ENCODE peak calls at places on chromosome 3, in eight cellular contexts. X is KG1; E is HT1080; A is NCI-H748 treated with DMSO at 0.1 percent for 48 hours; L is left cardiac atrium; J is KBM-7; N is NCI-H226; F is naive thymus-derived CD8-positive, alpha-beta T cell. I is an unnamed sample.

GRCh38 chr3:162538906-162539305 is 1042.3 kb downstream of the OTOL1 start:
- DNase-seq in F (no peak), L (no peak), X (no peak), E (no peak), A (no peak), J (no peak), N (peak; percentile 24), I (no peak)

GRCh38 chr3:74314696-74315095 is 299.8 kb downstream of the CNTN3 start:
- DNase-seq in X (no peak), F (no peak), A (no peak), J (no peak), N (no peak), L (no peak), E (peak; percentile 75), I (no peak)

GRCh38 chr3:115272036-115272824 is 125.1 kb upstream of the ZBTB20 start:
- DNase-seq in J (no peak), F (no peak), L (no peak), A (peak; percentile 78), N (no peak), E (peak; percentile 86), X (no peak), I (no peak)

GRCh38 chr3:100114413-100115030 is at the start of gene FILIP1L:
- DNase-seq in F (no peak), E (no peak), X (no peak), L (peak; percentile 49), N (no peak), A (no peak), J (no peak), I (no peak)

GRCh38 chr3:138381950-138382715 is 33.8 kb downstream of the MRAS start:
- DNase-seq in A (no peak), N (peak; percentile 59), L (peak; percentile 78), E (no peak), F (no peak), J (no peak), X (no peak), I (no peak)

GRCh38 chr3:182404031-182404430 is 389.3 kb upstream of the ATP11B start:
- DNase-seq in A (no peak), F (no peak), N (no peak), L (no peak), J (no peak), E (no peak), X (no peak), I (no peak)

GRCh38 chr3:35908366-35909232 is 269.3 kb downstream of the ARPP21 start:
- DNase-seq in E (peak; percentile 65), F (peak; percentile 25), L (peak; percentile 64), A (peak; percentile 0), N (peak; percentile 43), X (peak; percentile 24), J (peak; percentile 76), I (peak; percentile 15)

GRCh38 chr3:55622116-55622515 is 135.0 kb upstream of the WNT5A start:
- DNase-seq in A (no peak), F (no peak), X (no peak), L (no peak), J (no peak), N (peak; percentile 61), E (peak; percentile 51), I (no peak)

GRCh38 chr3:43670635-43671522 is 19.9 kb upstream of the ABHD5 start:
- DNase-seq in F (no peak), A (no peak), E (no peak), J (no peak), L (no peak), N (no peak), X (no peak), I (no peak)

GRCh38 chr3:14042680-14043079 is 82.0 kb downstream of the CHCHD4 start:
- DNase-seq in F (no peak), J (no peak), A (no peak), E (peak; percentile 4), L (no peak), N (peak; percentile 6), X (no peak), I (no peak)

GRCh38 chr3:101850327-101851048 is 1.2 kb downstream of the NFKBIZ start:
- DNase-seq in N (peak; percentile 30), A (peak; percentile 36), E (peak; percentile 40), F (peak; percentile 89), L (no peak), X (peak; percentile 67), J (peak; percentile 81), I (peak; percentile 43)

GRCh38 chr3:97197083-97197482 is 382.7 kb downstream of the EPHA6 start:
- DNase-seq in N (no peak), E (no peak), J (no peak), A (no peak), L (no peak), X (no peak), F (no peak), I (no peak)

GRCh38 chr3:127032296-127032990 is 49.5 kb downstream of the PLXNA1 start:
- DNase-seq in N (no peak), A (no peak), J (no peak), X (no peak), E (no peak), F (no peak), L (no peak), I (no peak)

GRCh38 chr3:42012378-42012934 is 50.6 kb upstream of the ULK4 start:
- DNase-seq in L (no peak), F (peak; percentile 59), J (no peak), X (no peak), N (no peak), E (no peak), A (no peak), I (no peak)

GRCh38 chr3:197750863-197751737 is 1.4 kb downstream of the FYTTD1 start:
- DNase-seq in L (peak; percentile 75), N (no peak), F (peak; percentile 34), J (peak; percentile 58), A (no peak), E (peak; percentile 66), X (peak; percentile 33), I (no peak)

GRCh38 chr3:46378426-46378942 is 7.7 kb downstream of the CCR5 start:
- DNase-seq in N (peak; percentile 43), J (peak; percentile 63), X (peak; percentile 75), F (peak; percentile 52), E (peak; percentile 59), L (peak; percentile 60), A (no peak), I (peak; percentile 28)

GRCh38 chr3:107845355-107846281 is 245.2 kb downstream of the CD47 start:
- DNase-seq in A (no peak), X (no peak), F (no peak), L (no peak), N (no peak), J (no peak), E (no peak), I (no peak)

GRCh38 chr3:11774296-11774877 is 72.3 kb downstream of the TAMM41 start:
- DNase-seq in J (peak; percentile 35), A (peak; percentile 10), F (no peak), E (peak; percentile 41), L (no peak), X (no peak), N (peak; percentile 12), I (no peak)

GRCh38 chr3:88059380-88060160 is 515 bp downstream of the ZNF654 start:
- DNase-seq in F (peak; percentile 4), X (no peak), A (no peak), L (no peak), J (no peak), E (no peak), N (no peak), I (no peak)

GRCh38 chr3:66456711-66457173 is 44.1 kb downstream of the LRIG1 start:
- DNase-seq in F (no peak), J (no peak), X (no peak), E (no peak), A (no peak), L (peak; percentile 33), N (no peak), I (no peak)